ENCODE peak calls at places on chromosome 22, in seven cellular contexts. M is astrocyte of the cerebellum; U is NCI-H1092; I is stimulated activated CD8-positive, alpha-beta memory T cell treated with anti-CD3 and anti-CD28 coated beads, Interleukin-4, amount 100 ng/mL, for 1 hour; E is gastrocnemius medialis; T is HFFc6; W is adrenal gland. N is an unnamed sample.

GRCh38 chr22:26893034-26893710 is 235.8 kb downstream of the MIAT start:
- DNase-seq in W (peak; percentile 4), U (peak; percentile 43), I (no peak), T (no peak), E (no peak), M (no peak), N (no peak)

GRCh38 chr22:31451709-31452571 is 37.7 kb downstream of the EIF4ENIF1 start:
- DNase-seq in I (no peak), T (peak; percentile 66), W (no peak), M (peak; percentile 28), E (no peak), U (no peak), N (no peak)

GRCh38 chr22:30969532-30970355 is 679 bp downstream of the TUG1 start:
- DNase-seq in W (no peak), E (no peak), U (no peak), T (peak; percentile 1), I (peak; percentile 5), M (peak; percentile 3), N (peak; percentile 32)

GRCh38 chr22:45308624-45309421 is 911 bp upstream of the FAM118A start:
- DNase-seq in I (no peak), M (no peak), T (no peak), U (no peak), W (no peak), E (no peak), N (no peak)

GRCh38 chr22:31345331-31346254 is 553 bp downstream of the PATZ1 start:
- DNase-seq in M (peak; percentile 68), E (peak; percentile 47), T (peak; percentile 45), I (peak; percentile 71), W (peak; percentile 86), U (peak; percentile 87), N (peak; percentile 84)

GRCh38 chr22:43446037-43446803 is 34.4 kb downstream of the MPPED1 start:
- DNase-seq in W (no peak), M (no peak), E (no peak), U (no peak), I (no peak), T (no peak), N (no peak)

GRCh38 chr22:36110306-36110791 is 50.2 kb downstream of the APOL3 start:
- DNase-seq in T (no peak), M (peak; percentile 32), U (no peak), E (no peak), I (no peak), W (no peak), N (no peak)

GRCh38 chr22:20438678-20439492 is 1.3 kb upstream of the SCARF2 start:
- DNase-seq in W (no peak), U (no peak), M (no peak), T (no peak), E (no peak), I (no peak), N (no peak)

GRCh38 chr22:46377566-46378498 is 42.3 kb downstream of the TRMU start:
- DNase-seq in I (no peak), M (no peak), E (no peak), W (peak; percentile 94), T (no peak), U (no peak), N (no peak)

GRCh38 chr22:26748845-26749244 is 91.5 kb downstream of the MIAT start:
- DNase-seq in I (no peak), U (no peak), T (no peak), M (no peak), W (no peak), E (no peak), N (peak; percentile 58)

GRCh38 chr22:50525991-50526848 is 822 bp upstream of the SCO2 start:
- DNase-seq in U (peak; percentile 6), M (peak; percentile 19), I (peak; percentile 50), W (peak; percentile 76), E (no peak), T (peak; percentile 44), N (peak; percentile 57)

GRCh38 chr22:46614070-46614931 is 5.9 kb upstream of the GRAMD4 start:
- DNase-seq in U (no peak), M (no peak), T (no peak), E (no peak), I (no peak), W (no peak), N (no peak)

N was measured in midbrain.